ENCODE peak calls at places on chromosomes 7 and 10, in ten cellular contexts. W is PC-3, L is heart left ventricle, Q is coronary artery, X is heart right ventricle, G is cardiac fibroblast, J is upper lobe of right lung, C is GM12865, Y is AG10803, K is transverse colon. H is an unnamed sample.

GRCh38 chr10:65675236-65675635 is 1250.6 kb upstream of the LRRTM3 start:
- DNase-seq in C (no peak), W (no peak), G (no peak), X (no peak), L (no peak), K (peak), Q (no peak), Y (no peak), J (no peak), H (no peak)

GRCh38 chr10:87504307-87504666 is 406 bp upstream of the MINPP1 start:
- DNase-seq in C (no peak), J (no peak), K (no peak), Q (no peak), G (no peak), W (no peak), Y (no peak), X (no peak), L (no peak), H (no peak)

GRCh38 chr10:109183366-109183765 is 739.9 kb downstream of the XPNPEP1 start:
- DNase-seq in Q (no peak), G (no peak), C (no peak), X (no peak), K (no peak), L (no peak), Y (peak), J (no peak), W (peak), H (no peak)

GRCh38 chr10:131847241-131847783 is 53.5 kb upstream of the PPP2R2D start:
- DNase-seq in Q (peak), L (peak), X (no peak), J (peak), K (no peak), G (no peak), Y (no peak), C (no peak), W (no peak), H (no peak)

GRCh38 chr10:45513586-45513985 is 139.6 kb downstream of the ALOX5 start:
- DNase-seq in C (no peak), Y (no peak), L (no peak), Q (no peak), K (no peak), X (no peak), G (peak), W (no peak), J (no peak), H (no peak)

GRCh38 chr7:18829518-18830252 is 287.8 kb downstream of the TWIST1 start:
- DNase-seq in K (no peak), C (no peak), X (no peak), Q (no peak), W (no peak), J (no peak), L (no peak), Y (peak), G (peak), H (peak)

GRCh38 chr10:4315529-4315928 is 510.5 kb upstream of the AKR1E2 start:
- DNase-seq in G (peak), L (peak), J (no peak), K (no peak), W (no peak), X (peak), Q (no peak), C (no peak), Y (peak), H (peak)

GRCh38 chr10:22023508-22023907 is 20.0 kb upstream of the DNAJC1 start:
- DNase-seq in Q (no peak), W (no peak), G (no peak), X (no peak), J (no peak), Y (no peak), K (no peak), L (no peak), C (no peak), H (no peak)

GRCh38 chr10:23693895-23694294 is 255.0 kb downstream of the OTUD1 start:
- DNase-seq in Y (no peak), J (no peak), W (no peak), Q (no peak), L (no peak), C (no peak), K (no peak), X (no peak), G (no peak), H (no peak)

GRCh38 chr10:110600487-110601101 is 33.1 kb downstream of the SMC3 start:
- DNase-seq in J (no peak), L (no peak), Q (no peak), X (no peak), W (peak), C (peak), Y (peak), K (no peak), G (peak), H (peak)

GRCh38 chr10:1366277-1366676 is 310.1 kb downstream of the WDR37 start:
- DNase-seq in K (no peak), C (no peak), G (no peak), W (no peak), Y (no peak), X (no peak), L (no peak), J (no peak), Q (no peak), H (no peak)

GRCh38 chr7:42883950-42884349 is 27.9 kb downstream of the C7orf25 start:
- DNase-seq in W (peak), Y (no peak), G (peak), X (peak), C (peak), Q (no peak), L (no peak), J (peak), K (no peak), H (peak)

GRCh38 chr7:19369182-19369581 is 224.0 kb upstream of the FERD3L start:
- DNase-seq in W (no peak), K (no peak), G (no peak), C (no peak), L (no peak), Q (no peak), Y (no peak), J (no peak), X (no peak), H (no peak)

GRCh38 chr10:110742801-110743200 is 98.7 kb downstream of the RBM20 start:
- DNase-seq in C (no peak), X (peak), L (no peak), W (no peak), J (no peak), G (no peak), Y (no peak), Q (no peak), K (no peak), H (no peak)

GRCh38 chr7:27121656-27122055 is 8.9 kb downstream of the HOXA4 start:
- DNase-seq in W (no peak), Q (no peak), K (no peak), J (no peak), G (no peak), Y (no peak), L (no peak), C (no peak), X (no peak), H (no peak)

GRCh38 chr10:33234779-33235178 is 99.7 kb downstream of the NRP1 start:
- DNase-seq in J (no peak), K (no peak), Q (no peak), L (no peak), X (no peak), Y (peak), C (no peak), W (no peak), G (peak), H (peak)

GRCh38 chr7:157714166-157715070 is 377.6 kb downstream of the DNAJB6 start:
- DNase-seq in K (no peak), G (no peak), Q (no peak), L (no peak), J (no peak), Y (no peak), X (no peak), W (no peak), C (no peak), H (no peak)

GRCh38 chr10:78973901-78974408 is 94.8 kb upstream of the ZMIZ1 start:
- DNase-seq in Y (peak), L (peak), X (peak), W (peak), G (peak), K (no peak), C (peak), Q (peak), J (peak), H (peak)

GRCh38 chr7:42090806-42091205 is 146.2 kb downstream of the GLI3 start:
- DNase-seq in C (no peak), Q (no peak), W (no peak), G (no peak), X (no peak), J (no peak), K (no peak), Y (no peak), L (no peak), H (no peak)

GRCh38 chr10:14838582-14839304 is 637 bp downstream of the HSPA14 start:
- DNase-seq in C (peak), J (peak), G (peak), Q (peak), K (peak), L (peak), W (no peak), X (peak), Y (peak), H (peak)

GRCh38 chr10:132982301-132982989 is 40.1 kb upstream of the CFAP46 start:
- DNase-seq in X (no peak), K (no peak), C (no peak), W (no peak), L (no peak), Y (peak), J (peak), Q (no peak), G (peak), H (no peak)

GRCh38 chr7:106944035-106944665 is 79.1 kb downstream of the PIK3CG start:
- DNase-seq in L (no peak), G (no peak), Y (no peak), J (no peak), Q (no peak), W (no peak), C (no peak), K (no peak), X (no peak), H (no peak)

GRCh38 chr10:27747096-27747451 is 1.5 kb upstream of the MKX start:
- DNase-seq in K (no peak), C (no peak), Y (peak), W (no peak), Q (no peak), G (no peak), X (no peak), L (no peak), J (no peak), H (no peak)

GRCh38 chr7:70040971-70041766 is 442.9 kb downstream of the AUTS2 start:
- DNase-seq in X (no peak), G (peak), W (no peak), K (no peak), C (no peak), Y (peak), J (no peak), L (no peak), Q (no peak), H (peak)
- TF ChIP-seq CTCF in X (peak), G (no peak), W (no peak), K (peak), C (no peak), Y (peak), J (peak), L (peak), Q (no peak), H (peak)

GRCh38 chr10:76302491-76302890 is 871.1 kb downstream of the LRMDA start:
- DNase-seq in G (peak), Y (peak), L (no peak), J (no peak), K (no peak), Q (no peak), W (no peak), X (no peak), C (no peak), H (no peak)

GRCh38 chr10:76303682-76304316 is 872.4 kb downstream of the LRMDA start:
- DNase-seq in G (peak), J (peak), L (peak), Q (no peak), Y (peak), C (peak), W (peak), K (peak), X (peak), H (peak)

GRCh38 chr10:76299501-76299900 is 868.1 kb downstream of the LRMDA start:
- DNase-seq in J (no peak), Q (no peak), W (no peak), Y (no peak), G (no peak), X (no peak), L (no peak), C (no peak), K (no peak), H (no peak)

GRCh38 chr10:76302936-76303656 is 871.7 kb downstream of the LRMDA start:
- DNase-seq in Q (no peak), W (no peak), K (no peak), L (no peak), C (no peak), X (no peak), Y (no peak), J (no peak), G (peak), H (peak)

DNA sequence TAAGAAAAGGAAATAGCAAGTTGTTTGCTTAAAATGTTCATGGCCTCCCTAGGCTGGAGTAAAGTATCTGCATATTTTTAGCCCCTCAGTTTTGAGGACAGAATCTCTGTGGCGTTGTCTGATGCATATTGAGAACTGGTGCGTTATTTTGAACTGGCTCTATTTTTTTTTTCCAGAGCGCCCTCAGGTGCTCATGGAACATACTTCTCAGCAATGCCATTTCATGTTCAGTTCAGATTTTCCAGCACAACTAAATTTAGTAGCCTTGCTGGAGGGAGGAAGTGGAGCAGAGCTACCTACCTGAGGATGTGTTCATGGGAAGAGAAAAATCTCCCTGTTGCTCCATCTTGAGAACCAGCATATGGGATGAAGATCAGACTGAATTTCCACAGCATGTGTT is 870.5 kb downstream of the LRMDA start:
- DNase-seq in X (no peak), K (no peak), J (no peak), W (peak), G (no peak), L (no peak), C (no peak), Q (no peak), Y (no peak), H (peak)
- TF ChIP-seq CTCF in X (no peak), K (no peak), J (peak), W (peak), G (peak), L (no peak), C (no peak), Q (no peak), Y (peak), H (peak)

DNA sequence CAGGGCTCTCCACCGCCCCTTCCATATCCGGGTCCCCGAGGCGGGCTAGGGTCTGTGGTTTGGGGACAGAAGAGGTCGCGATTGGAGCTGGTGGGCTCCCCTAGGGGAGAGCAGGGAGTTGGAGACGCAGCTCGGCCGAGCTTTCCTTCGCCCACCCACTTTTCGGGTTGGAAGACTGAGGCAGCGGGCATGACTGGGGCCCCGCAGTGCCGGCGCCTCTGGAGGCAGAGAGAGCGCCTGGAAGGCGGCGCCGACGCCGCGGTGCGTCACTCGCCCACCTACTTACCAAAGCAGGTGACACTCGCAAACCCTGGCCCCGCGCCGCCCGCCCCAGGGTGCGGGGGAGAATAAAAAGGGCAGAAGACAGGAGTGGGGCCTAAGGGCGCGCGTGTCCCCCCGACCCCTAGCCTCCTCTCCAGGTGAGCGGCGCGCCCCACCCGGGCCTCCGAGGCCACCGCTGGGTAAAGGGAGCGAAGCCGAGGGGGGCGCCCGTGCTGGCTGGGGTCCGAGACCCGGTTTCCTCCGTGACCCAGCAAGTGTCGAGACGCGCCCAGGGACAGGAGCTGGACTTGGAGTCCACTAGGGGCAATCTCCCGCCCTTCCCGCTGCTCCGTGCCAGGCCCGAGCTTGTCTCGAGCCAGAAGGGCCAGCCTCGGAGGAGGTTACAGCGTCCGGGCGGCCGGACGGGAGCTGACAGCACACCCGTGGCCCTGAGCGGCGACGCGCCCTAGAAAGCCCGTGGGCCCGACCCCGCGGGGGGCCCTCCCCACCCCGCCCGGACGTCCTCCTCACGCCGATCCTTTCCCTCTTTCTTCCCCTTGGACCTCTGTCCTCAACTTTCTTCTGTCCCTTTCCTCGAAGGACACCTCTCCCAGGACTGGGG is 34.4 kb upstream of the GRID1 start:
- DNase-seq in G (peak), W (peak), L (peak), C (peak), Y (peak), X (no peak), J (peak), K (peak), Q (peak), H (peak)
- TF ChIP-seq CTCF in G (peak), W (no peak), L (no peak), C (no peak), Y (peak), X (no peak), J (no peak), K (peak), Q (no peak), H (peak)

GRCh38 chr10:70682920-70683600 is 10.8 kb downstream of the ADAMTS14 start:
- DNase-seq in L (no peak), J (no peak), C (no peak), Y (no peak), W (no peak), G (no peak), Q (peak), K (no peak), X (no peak), H (no peak)

GRCh38 chr10:70681731-70682005 is 9.4 kb downstream of the ADAMTS14 start:
- DNase-seq in Y (no peak), X (no peak), L (no peak), K (no peak), G (no peak), Q (peak), J (no peak), C (no peak), W (no peak), H (no peak)

GRCh38 chr10:70678757-70679489 is 6.6 kb downstream of the ADAMTS14 start:
- DNase-seq in K (no peak), G (peak), L (no peak), J (no peak), X (no peak), W (no peak), C (no peak), Y (no peak), Q (no peak), H (no peak)

GRCh38 chr10:70679498-70679897 is 7.2 kb downstream of the ADAMTS14 start:
- DNase-seq in W (no peak), C (no peak), K (no peak), X (no peak), L (no peak), Q (peak), J (no peak), Y (peak), G (peak), H (no peak)

DNA sequence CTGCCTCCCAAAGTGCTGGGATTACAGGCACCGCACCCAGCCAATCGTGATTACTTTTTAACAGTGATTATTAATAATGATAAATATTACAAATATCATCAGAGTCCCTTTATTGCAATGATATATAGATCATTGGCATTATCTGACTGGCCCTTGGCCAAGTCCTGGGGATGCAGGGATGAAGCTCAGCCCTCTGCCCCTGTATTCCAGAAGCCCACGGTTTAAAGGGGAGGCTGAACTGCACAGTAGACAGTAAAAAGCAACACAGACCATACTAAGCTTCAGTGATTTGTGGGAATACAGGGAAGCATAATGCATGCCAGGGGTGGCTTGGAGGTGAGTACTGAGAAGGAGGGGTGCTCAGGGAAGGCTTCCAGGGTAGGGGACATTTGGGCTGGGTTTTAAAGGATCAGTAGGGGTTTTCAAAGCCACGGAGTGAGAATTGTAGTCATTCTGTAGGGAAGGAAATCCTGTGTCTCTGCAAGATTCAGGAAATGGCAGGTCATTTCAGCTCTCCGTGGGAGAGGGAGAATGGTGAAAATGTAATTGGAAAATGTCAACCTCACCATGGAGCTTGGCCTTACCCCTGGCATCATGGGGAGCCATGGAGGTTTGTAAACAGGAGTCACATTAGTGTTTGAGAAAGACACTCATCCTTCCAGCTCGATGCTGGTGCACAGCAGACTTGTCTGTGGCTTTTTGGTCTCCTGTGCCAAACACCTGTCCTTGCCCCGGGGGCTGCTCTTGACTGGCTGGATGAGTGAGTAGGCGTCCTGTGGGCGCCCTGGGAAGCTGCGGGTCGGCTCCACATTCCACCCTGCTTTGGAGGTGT is 8.8 kb downstream of the ADAMTS14 start:
- DNase-seq in L (no peak), K (no peak), W (no peak), Q (no peak), Y (no peak), C (no peak), J (no peak), X (no peak), G (no peak), H (no peak)
- TF ChIP-seq CTCF in L (no peak), K (no peak), W (no peak), Q (no peak), Y (no peak), C (no peak), J (no peak), X (no peak), G (no peak), H (no peak)